ENCODE peak calls at places on chromosomes 13 and 19, in five cellular contexts. N is A549, E is upper lobe of left lung, Y is A673, W is mammary epithelial cell. P is an unnamed sample.

GRCh38 chr19:3606174-3606689 is 443 bp downstream of the TBXA2R start:
- DNase-seq in Y (no peak), W (no peak), E (peak; percentile 46), N (no peak), P (no peak)

GRCh38 chr13:77040076-77040475 is 13.1 kb upstream of the FBXL3 start:
- DNase-seq in W (no peak), N (no peak), Y (no peak), E (no peak), P (no peak)

GRCh38 chr19:10624585-10624984 is 768 bp upstream of the SLC44A2 start:
- DNase-seq in E (no peak), W (no peak), Y (no peak), N (no peak), P (no peak)

GRCh38 chr13:33787051-33787591 is 30.8 kb upstream of the RFC3 start:
- DNase-seq in W (peak; percentile 7), N (no peak), Y (peak; percentile 7), E (no peak), P (peak; percentile 38)

GRCh38 chr19:53646144-53646543 is 14.3 kb downstream of the DPRX start:
- DNase-seq in N (no peak), W (no peak), E (no peak), Y (no peak), P (no peak)

GRCh38 chr13:60620611-60621395 is 223.8 kb downstream of the TDRD3 start:
- DNase-seq in Y (peak; percentile 64), N (no peak), W (no peak), E (no peak), P (no peak)

GRCh38 chr13:104473936-104474335 is 1407.7 kb upstream of the SLC10A2 start:
- DNase-seq in E (no peak), W (peak; percentile 1), N (no peak), Y (no peak), P (no peak)

GRCh38 chr19:16715613-16716012 is 4.0 kb upstream of the NWD1 start:
- DNase-seq in W (no peak), Y (no peak), N (no peak), E (no peak), P (no peak)

GRCh38 chr13:74026753-74027152 is 107.5 kb downstream of the KLF12 start:
- DNase-seq in N (no peak), W (peak; percentile 25), E (peak; percentile 27), Y (peak; percentile 25), P (no peak)

GRCh38 chr13:68736961-68737360 is 1370.7 kb upstream of the ATXN8OS start:
- DNase-seq in W (no peak), Y (no peak), N (no peak), E (no peak), P (no peak)

GRCh38 chr13:33110713-33111413 is 94.6 kb downstream of the KL start:
- DNase-seq in N (no peak), Y (no peak), E (peak; percentile 38), W (no peak), P (no peak)

GRCh38 chr13:94433055-94433947 is 46.2 kb downstream of the DCT start:
- DNase-seq in Y (no peak), W (no peak), E (peak; percentile 33), N (no peak), P (no peak)

GRCh38 chr13:114140131-114140908 is 7.9 kb upstream of the RASA3 start:
- DNase-seq in Y (no peak), N (no peak), E (no peak), W (no peak), P (no peak)

GRCh38 chr19:46715620-46716012 is 1.3 kb downstream of the PRKD2 start:
- DNase-seq in Y (no peak), E (no peak), W (no peak), N (no peak), P (no peak)

GRCh38 chr19:15250635-15250993 is 18.4 kb upstream of the EPHX3 start:
- DNase-seq in W (no peak), E (no peak), N (no peak), Y (no peak), P (no peak)

GRCh38 chr19:14006766-14007562 is 844 bp upstream of the RFX1 start:
- DNase-seq in W (no peak), E (peak; percentile 77), Y (no peak), N (peak; percentile 36), P (peak; percentile 86)

GRCh38 chr13:113786262-113786841 is 27.3 kb downstream of the TMEM255B start:
- DNase-seq in W (no peak), Y (no peak), E (no peak), N (no peak), P (no peak)

DNA sequence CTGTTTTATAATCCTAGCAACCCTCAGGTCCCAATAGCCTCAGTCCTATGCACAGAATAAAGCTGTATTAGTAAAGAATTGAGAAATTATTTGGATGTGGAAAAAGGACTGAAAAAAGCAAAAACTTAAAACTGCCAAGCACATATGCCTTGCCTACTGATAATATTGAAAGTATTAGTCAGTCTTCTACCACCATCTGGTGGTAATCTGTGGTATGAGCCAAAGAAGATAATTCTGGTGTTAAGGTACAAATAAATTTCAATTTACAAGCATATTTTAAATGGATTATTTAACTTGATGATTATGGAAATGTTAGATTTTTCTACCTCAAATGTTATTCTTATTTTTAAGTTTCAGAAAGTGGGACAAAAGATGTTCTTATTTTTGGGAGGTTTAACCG is 460.3 kb upstream of the KLHL1 start:
- DNase-seq in E (no peak), Y (peak; percentile 47), W (peak; percentile 11), N (peak; percentile 1), P (peak; percentile 28)
- TF ChIP-seq CTCF in E (no peak), Y (peak; percentile 75), W (peak; percentile 68), N (peak; percentile 58), P (peak; percentile 64)

DNA sequence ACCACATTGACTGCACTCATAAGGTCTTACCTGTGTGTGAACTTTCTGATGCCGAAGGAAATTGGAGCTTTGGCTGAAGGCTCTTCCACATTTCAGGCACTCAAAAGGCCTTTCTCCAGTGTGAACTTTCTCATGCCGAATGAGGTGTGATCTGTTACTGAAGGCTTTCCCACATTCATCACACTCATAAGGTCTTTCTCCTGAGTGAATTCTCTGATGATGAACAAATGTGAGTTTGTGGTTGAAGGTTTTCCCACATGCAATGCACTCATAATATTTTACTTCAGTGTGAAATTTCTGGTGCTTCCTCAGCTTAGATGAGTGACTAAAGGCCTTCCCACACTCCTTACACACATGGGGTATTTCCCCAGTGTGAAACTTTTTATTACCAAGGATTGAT is 5.7 kb downstream of the ZNF132 start:
- DNase-seq in Y (no peak), N (no peak), E (no peak), W (no peak), P (no peak)
- H3K9me3 ChIP-seq in Y (peaks cover 90% of the 10 kb centered on the region), N (peaks cover 96% of the 10 kb centered on the region), E (peaks cover 73% of the 10 kb centered on the region), W (peaks cover 80% of the 10 kb centered on the region), P (peaks cover 16% of the 10 kb centered on the region)

DNA sequence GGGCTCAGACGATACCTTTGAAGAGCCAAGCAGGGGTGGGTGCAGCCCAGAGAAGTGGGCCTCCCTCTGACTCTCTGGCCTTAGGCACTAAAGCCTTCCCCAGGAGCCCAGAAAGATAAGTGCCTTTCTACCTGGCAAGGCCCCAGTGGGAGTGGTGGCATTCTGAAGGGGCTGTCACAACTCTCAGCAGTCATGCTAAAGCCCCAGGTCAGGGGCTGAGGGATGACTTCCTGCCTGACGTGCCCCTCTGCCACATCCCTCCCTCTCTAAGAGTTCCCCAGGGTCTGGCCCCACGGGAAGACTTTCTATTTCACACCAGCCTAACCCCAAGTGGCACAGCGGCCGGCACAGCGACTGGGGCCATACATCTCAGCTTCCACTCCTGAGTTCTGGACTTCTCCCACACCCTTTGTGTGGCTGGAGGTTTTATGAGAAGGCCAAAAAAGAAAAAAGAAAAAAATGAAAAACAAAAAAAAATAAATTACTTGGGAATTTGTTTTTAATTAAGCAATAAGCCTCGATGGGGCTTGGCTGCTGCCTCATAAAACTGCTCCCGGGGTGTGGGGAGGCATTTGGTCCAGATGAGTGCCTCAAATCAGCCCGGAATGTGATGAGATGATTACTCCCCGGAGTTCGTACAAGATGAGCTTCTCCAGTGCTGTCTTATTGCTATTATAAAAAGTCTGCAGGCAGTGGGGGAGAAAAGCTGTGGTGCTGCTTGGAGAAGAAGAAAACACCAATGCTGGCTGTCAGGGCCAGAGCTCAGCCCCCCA is 28.5 kb upstream of the PLEKHF1 start:
- DNase-seq in W (no peak), N (no peak), E (no peak), Y (no peak), P (no peak)
- H3K4me1 ChIP-seq in W (no peaks in the 10 kb centered on the region), N (no peaks in the 10 kb centered on the region), E (no peaks in the 10 kb centered on the region), Y (no peaks in the 10 kb centered on the region), P (no peaks in the 10 kb centered on the region)

GRCh38 chr19:7363225-7363624 is 14.5 kb downstream of the ARHGEF18 start:
- DNase-seq in Y (no peak), N (no peak), E (no peak), W (no peak), P (no peak)

GRCh38 chr19:7370546-7370945 is 21.8 kb downstream of the ARHGEF18 start:
- DNase-seq in E (no peak), Y (no peak), N (no peak), W (no peak), P (no peak)

GRCh38 chr19:7368456-7368855 is 19.7 kb downstream of the ARHGEF18 start:
- DNase-seq in N (no peak), E (no peak), W (no peak), Y (no peak), P (no peak)

GRCh38 chr19:7371001-7371400 is 22.3 kb downstream of the ARHGEF18 start:
- DNase-seq in N (no peak), Y (no peak), W (no peak), E (no peak), P (no peak)

DNA sequence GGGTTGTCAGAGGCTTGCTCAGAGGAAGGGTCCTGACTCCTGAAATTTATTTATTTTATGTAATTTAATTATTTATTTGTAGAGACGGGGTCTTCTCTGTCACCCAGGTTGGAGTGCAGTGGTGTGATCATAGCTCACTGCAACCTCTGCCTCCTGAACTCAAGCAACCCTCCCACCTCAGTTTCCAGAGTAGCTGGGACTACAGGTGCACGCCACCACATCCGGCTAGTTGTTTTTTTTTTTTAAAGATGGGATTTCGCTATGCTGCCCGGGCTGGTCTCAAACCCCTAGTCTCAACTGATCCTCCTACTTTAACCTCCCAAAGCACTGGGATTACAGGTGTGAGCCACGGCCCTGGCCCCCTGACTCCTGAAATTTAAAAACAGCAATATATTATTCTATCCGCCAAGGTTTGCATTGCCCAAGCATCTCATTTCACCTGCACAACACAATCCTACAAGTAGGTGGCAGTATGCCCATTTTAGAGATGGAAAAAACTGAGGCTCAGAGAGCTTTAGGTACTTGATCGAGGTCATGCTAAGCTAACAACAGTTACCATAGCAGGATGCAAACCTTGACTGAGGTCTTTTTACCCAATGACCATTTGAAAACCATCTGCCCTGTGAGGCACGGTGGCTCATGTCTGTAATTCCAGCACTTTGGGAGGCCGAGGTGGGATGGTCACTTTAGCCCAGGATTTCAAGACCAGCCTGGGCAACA is 18.1 kb downstream of the ARHGEF18 start:
- DNase-seq in N (peak; percentile 41), E (no peak), Y (peak; percentile 60), W (peak; percentile 49), P (no peak)
- TF ChIP-seq CTCF in N (peak; percentile 45), E (peak; percentile 22), Y (peak; percentile 56), W (peak; percentile 46), P (peak; percentile 32)

DNA sequence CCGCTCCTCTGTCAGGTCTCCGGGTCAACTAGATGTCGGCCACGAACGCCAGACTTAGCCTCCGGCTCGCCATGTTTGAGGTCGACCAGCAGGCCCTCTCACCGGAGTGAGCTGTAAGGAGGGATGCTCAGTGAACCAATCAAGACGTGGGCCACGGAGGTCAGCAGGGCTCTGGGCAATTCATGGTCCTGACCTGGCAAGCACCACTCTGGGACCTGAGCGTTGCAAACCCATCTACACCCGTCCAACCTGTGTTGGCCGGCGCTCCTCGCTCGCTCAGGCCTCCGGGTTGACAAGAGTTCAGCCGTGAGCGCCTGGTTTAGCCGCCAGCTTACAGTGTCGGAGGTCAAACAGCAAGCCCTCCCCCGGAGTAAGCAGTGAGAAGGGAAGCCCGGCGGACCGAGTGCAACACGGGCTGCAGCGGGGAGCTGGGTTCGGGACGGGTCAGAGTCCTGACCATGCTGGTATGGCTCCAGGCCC is 1361.9 kb downstream of the UQCRFS1 start:
- DNase-seq in E (no peak), Y (no peak), N (no peak), W (no peak), P (no peak)
- H3K9me3 ChIP-seq in E (no peaks in the 10 kb centered on the region), Y (peaks cover 20% of the 10 kb centered on the region), N (peaks cover 73% of the 10 kb centered on the region), W (peaks cover 33% of the 10 kb centered on the region), P (no peaks in the 10 kb centered on the region)

P was measured in BE2C.